ENCODE peak calls at places on chromosomes 11 and 22, in four cellular contexts. S, N, H and C are unnamed samples.

GRCh38 chr11:118003456-118003855 is 17.3 kb downstream of the IL10RA start:
- DNase-seq in N (no peak), H (no peak), S (no peak), C (no peak)

GRCh38 chr22:48234011-48234410 is 1471.6 kb downstream of the TBC1D22A start:
- DNase-seq in H (no peak), N (no peak), S (no peak), C (no peak)

GRCh38 chr11:114208371-114208770 is 87.8 kb upstream of the NNMT start:
- DNase-seq in S (no peak), N (no peak), H (no peak), C (peak)

GRCh38 chr22:38114484-38115398 is 4.3 kb upstream of the BAIAP2L2 start:
- DNase-seq in N (peak), S (peak), H (peak), C (peak)

GRCh38 chr11:68076371-68077042 is 37.7 kb downstream of the TCIRG1 start:
- DNase-seq in N (no peak), H (no peak), S (no peak), C (no peak)

GRCh38 chr11:73999581-74000306 is 9.1 kb downstream of the UCP3 start:
- DNase-seq in H (no peak), S (no peak), N (no peak), C (no peak)

GRCh38 chr22:46902998-46903916 is 140.8 kb downstream of the TBC1D22A start:
- DNase-seq in H (no peak), N (no peak), S (no peak), C (no peak)

GRCh38 chr11:68302256-68303054 is 9.9 kb upstream of the LRP5 start:
- DNase-seq in S (no peak), H (peak), N (no peak), C (no peak)

GRCh38 chr11:118514103-118514502 is 13.2 kb upstream of the TTC36 start:
- DNase-seq in N (no peak), H (no peak), S (no peak), C (no peak)

GRCh38 chr22:33472462-33473344 is 414.5 kb upstream of the SYN3 start:
- DNase-seq in N (no peak), S (no peak), H (no peak), C (no peak)